ENCODE peak calls at places on chromosomes 6 and 20, in seven cellular contexts. O is GM23248, C is PC-3, X is GM12878, H is astrocyte, K is hepatocyte, L is H1. U is an unnamed sample.
A peak's percentile ranks its signal among the peaks of the same experiment; 100 is the strongest.

GRCh38 chr6:12238191-12238590 is 52.0 kb upstream of the EDN1 start:
- DNase-seq in O (no peak), C (no peak), X (no peak), H (no peak), K (no peak), L (no peak), U (no peak)

GRCh38 chr6:116265081-116265829 is 11.4 kb upstream of the TSPYL4 start:
- DNase-seq in O (peak; percentile 60), C (peak; percentile 76), X (no peak), H (no peak), K (no peak), L (no peak), U (no peak)

GRCh38 chr6:118743744-118744143 is 92.4 kb upstream of the CEP85L start:
- DNase-seq in O (peak; percentile 55), C (no peak), X (no peak), H (peak; percentile 55), K (no peak), L (no peak), U (no peak)

GRCh38 chr20:8547035-8547649 is 415.1 kb downstream of the PLCB1 start:
- DNase-seq in O (no peak), C (no peak), X (no peak), H (no peak), K (no peak), L (no peak), U (no peak)

GRCh38 chr6:44446626-44447297 is 59.3 kb downstream of the CDC5L start:
- DNase-seq in O (peak; percentile 92), C (peak; percentile 80), X (no peak), H (peak; percentile 93), K (no peak), L (no peak), U (no peak)

GRCh38 chr6:145092554-145092953 is 642.8 kb downstream of the EPM2A start:
- DNase-seq in O (no peak), C (no peak), X (no peak), H (no peak), K (no peak), L (no peak), U (no peak)

GRCh38 chr6:65776332-65776731 is 69.3 kb upstream of the EYS start:
- DNase-seq in O (no peak), C (peak; percentile 27), X (no peak), H (no peak), K (peak; percentile 48), L (no peak), U (no peak)

GRCh38 chr6:22001336-22002027 is 295.4 kb downstream of the PRL start:
- DNase-seq in O (no peak), C (no peak), X (no peak), H (peak; percentile 68), K (no peak), L (no peak), U (no peak)

GRCh38 chr6:20280288-20280621 is 68.0 kb upstream of the MBOAT1 start:
- DNase-seq in O (no peak), C (no peak), X (no peak), H (no peak), K (no peak), L (no peak), U (no peak)

GRCh38 chr20:45306431-45306982 is at the start of gene RBPJL:
- DNase-seq in O (peak; percentile 37), C (no peak), X (no peak), H (no peak), K (no peak), L (peak; percentile 91), U (no peak)

GRCh38 chr20:45307076-45307645 is 521 bp downstream of the RBPJL start:
- DNase-seq in O (no peak), C (no peak), X (no peak), H (no peak), K (no peak), L (no peak), U (no peak)

GRCh38 chr20:45309075-45309474 is 976 bp upstream of the MATN4 start:
- DNase-seq in O (no peak), C (no peak), X (no peak), H (no peak), K (no peak), L (no peak), U (no peak)

GRCh38 chr20:45305262-45305661 is 1.4 kb upstream of the RBPJL start:
- DNase-seq in O (no peak), C (no peak), X (no peak), H (no peak), K (no peak), L (no peak), U (no peak)

GRCh38 chr20:45308078-45308778 is at the start of gene MATN4:
- DNase-seq in O (no peak), C (no peak), X (no peak), H (no peak), K (no peak), L (peak; percentile 80), U (no peak)
- TF ChIP-seq EZH2 in O (no peak), C (no peak), X (no peak), H (no peak), K (no peak), L (no peak), U (no peak)

DNA sequence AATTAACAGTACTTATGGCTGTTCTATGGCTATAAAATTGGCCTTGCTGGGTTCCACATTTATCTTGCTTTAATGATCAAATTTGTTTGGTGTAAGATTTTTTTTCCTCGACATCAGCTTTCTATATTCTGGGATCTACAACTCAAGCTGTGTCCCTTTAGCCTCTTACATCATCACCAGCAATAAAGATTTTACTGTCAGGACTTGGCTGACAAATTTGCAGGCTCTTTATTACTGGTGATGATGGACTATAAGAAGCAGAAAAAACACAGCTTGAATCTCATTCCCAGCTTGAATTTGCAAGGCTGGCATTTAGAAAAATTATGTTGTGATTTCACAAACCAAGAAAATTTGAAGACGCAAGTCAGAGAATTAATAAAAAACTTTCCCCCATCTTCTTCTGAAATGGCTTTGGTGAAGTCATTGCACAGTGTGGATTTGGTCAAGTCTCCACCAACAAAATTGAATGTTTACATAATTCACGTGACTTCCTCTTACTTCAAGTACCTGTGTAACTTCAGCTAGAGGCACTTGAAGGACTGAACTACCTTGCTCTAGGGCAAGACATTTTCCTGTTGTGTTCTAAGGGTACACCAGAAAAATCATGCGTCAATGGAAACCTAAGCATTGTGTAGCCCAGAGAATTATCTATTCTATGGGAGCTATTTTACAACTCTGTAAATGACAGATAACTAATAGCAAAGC is 175.0 kb downstream of the CBLN4 start:
- DNase-seq in O (no peak), C (no peak), X (no peak), H (no peak), K (no peak), L (no peak), U (no peak)
- H3K9me3 ChIP-seq in O (no peaks in the 10 kb centered on the region), C (peaks cover 15% of the 10 kb centered on the region), X (no peaks in the 10 kb centered on the region), H (no peaks in the 10 kb centered on the region), K (no peaks in the 10 kb centered on the region), L (peaks cover 8% of the 10 kb centered on the region), U (no peaks in the 10 kb centered on the region)

GRCh38 chr20:51562027-51562333 is 19.5 kb upstream of the NFATC2 start:
- DNase-seq in O (peak; percentile 64), C (no peak), X (no peak), H (peak; percentile 26), K (no peak), L (no peak), U (no peak)
- TF ChIP-seq EZH2 in O (no peak), C (no peak), X (no peak), H (no peak), K (no peak), L (no peak), U (peak; percentile 81)

DNA sequence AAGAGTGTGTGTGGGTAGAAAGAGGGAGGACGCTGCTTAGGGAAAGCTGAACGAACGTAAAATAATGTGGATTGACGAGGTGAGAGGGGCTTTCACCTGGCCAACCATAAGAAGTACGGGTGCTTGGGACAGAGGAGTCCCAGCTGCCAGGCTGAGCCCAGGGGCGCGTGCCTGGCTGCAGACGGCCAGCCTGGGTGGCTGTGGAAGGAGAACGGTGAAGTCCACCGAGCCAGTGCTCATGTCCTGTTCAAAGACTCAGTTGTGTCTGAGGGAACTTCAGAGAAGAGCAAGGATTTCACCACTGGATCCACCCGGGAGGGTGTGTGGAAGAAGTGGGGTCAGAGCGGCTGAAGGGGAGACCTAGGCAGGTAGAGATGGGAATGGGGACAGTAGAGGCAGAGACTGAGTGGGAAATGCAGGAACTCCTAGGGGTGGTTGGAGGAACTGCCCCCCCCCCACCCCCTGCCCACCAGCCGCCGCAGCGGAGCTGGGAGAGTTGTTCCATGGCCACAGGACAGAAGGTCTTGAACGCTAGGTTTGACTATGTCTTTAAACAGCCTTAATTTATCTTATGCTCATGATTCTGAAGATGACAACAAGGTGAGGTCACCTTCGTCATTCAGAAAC is 68.1 kb upstream of the TBXT start:
- DNase-seq in O (no peak), C (no peak), X (no peak), H (no peak), K (no peak), L (no peak), U (no peak)
- H3K9me3 ChIP-seq in O (no peaks in the 10 kb centered on the region), C (no peaks in the 10 kb centered on the region), X (no peaks in the 10 kb centered on the region), H (no peaks in the 10 kb centered on the region), K (no peaks in the 10 kb centered on the region), L (no peaks in the 10 kb centered on the region), U (no peaks in the 10 kb centered on the region)

DNA sequence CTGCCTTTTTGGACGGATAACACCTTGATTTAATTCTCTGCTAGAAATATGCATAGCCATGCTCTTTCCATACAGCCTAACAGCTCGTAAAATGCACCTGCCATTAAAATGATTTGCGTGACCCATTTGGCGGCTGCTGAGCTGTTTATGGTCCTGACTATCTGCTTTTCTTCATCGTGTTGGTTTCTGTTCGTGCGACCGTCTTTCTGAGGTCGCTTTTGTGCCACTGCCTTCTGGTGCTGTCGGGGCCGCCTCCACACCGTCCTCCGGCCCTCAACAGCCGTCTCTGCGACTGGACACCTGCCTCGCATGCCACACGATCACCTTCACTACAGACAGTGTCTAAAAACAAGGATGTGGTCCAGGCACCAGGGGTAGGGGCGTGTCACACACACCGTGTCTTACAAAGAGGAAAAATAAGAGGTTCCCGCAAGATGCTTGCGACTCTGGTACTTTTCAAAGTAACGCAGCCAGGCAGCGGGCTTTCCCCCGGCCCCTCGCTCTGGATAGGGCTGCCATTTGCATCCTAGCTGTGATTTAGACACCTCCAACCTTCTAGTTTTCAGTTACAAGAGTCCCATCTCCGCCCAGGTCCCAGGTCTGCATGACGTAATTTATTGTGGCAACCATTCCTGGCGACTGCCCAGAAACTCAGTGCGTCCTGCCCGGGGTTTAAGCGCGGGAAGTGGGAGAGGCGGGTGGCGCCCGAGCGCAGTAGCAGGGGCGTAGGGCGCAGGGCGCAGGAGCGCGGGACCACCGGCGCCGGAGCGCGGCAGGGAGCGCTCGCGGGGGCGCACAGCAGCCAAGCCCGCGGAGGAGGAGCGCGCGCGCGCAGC is at the start of gene STMND1:
- DNase-seq in O (peak; percentile 66), C (peak; percentile 70), X (no peak), H (peak; percentile 22), K (peak; percentile 71), L (peak; percentile 64), U (no peak)
- TF ChIP-seq EZH2 in O (peak; percentile 52), C (no peak), X (no peak), H (no peak), K (no peak), L (no peak), U (no peak)

DNA sequence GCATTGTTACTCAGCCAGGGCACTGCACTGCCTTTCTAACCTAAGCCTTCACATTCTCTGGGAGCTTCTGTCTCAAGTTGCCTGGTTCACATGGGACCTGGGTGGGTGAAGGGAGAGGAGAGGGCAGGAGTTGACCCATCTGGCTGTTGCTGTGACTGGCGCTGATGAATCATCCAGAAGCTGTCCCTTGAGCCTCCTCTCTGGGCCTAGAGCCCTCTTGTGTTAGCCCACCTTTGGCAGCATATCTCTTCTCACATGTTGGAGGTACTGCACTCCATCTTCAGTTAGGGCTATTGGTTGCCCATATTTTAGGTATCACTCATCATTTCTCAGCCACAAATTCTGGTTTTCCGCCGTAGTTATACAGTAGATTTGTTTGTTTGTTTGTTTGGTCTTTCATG is 19.8 kb downstream of the XRN2 start:
- DNase-seq in O (peak; percentile 15), C (no peak), X (no peak), H (no peak), K (no peak), L (no peak), U (no peak)
- H3K9me3 ChIP-seq in O (no peaks in the 10 kb centered on the region), C (no peaks in the 10 kb centered on the region), X (peaks cover 4% of the 10 kb centered on the region), H (no peaks in the 10 kb centered on the region), K (peaks cover 11% of the 10 kb centered on the region), L (no peaks in the 10 kb centered on the region), U (peaks cover 7% of the 10 kb centered on the region)